ENCODE peak calls at places on chromosome 1, in five cellular contexts. S is activated CD8-positive, alpha-beta memory T cell treated with anti-CD3 and anti-CD28 coated beads, Interleukin-2, amount 10 ng/mL, durations not matched to agents 7 days and 5 days; O is right cardiac atrium; A is NCI-H526; J is amniotic stem cell. R is an unnamed sample.

GRCh38 chr1:240712014-240712731 is 100.2 kb upstream of the GREM2 start:
- DNase-seq in S (no peak), O (no peak), A (no peak), J (peak; percentile 58), R (no peak)

GRCh38 chr1:229383961-229384360 is 41.1 kb upstream of the CCSAP start:
- DNase-seq in S (no peak), O (no peak), A (no peak), J (no peak), R (no peak)

GRCh38 chr1:24231701-24232100 is 44.6 kb upstream of the IFNLR1 start:
- DNase-seq in S (no peak), O (no peak), A (no peak), J (no peak), R (no peak)

GRCh38 chr1:151199860-151200581 is 1.7 kb downstream of the PIP5K1A start:
- DNase-seq in S (no peak), O (no peak), A (no peak), J (peak; percentile 47), R (peak; percentile 57)

GRCh38 chr1:226603030-226603960 is 54.7 kb downstream of the STUM start:
- DNase-seq in S (no peak), O (peak; percentile 82), A (no peak), J (no peak), R (peak; percentile 85)

GRCh38 chr1:29322861-29323585 is 86.7 kb downstream of the PTPRU start:
- DNase-seq in S (no peak), O (no peak), A (no peak), J (no peak), R (no peak)

GRCh38 chr1:153532161-153532560 is 3.6 kb downstream of the S100A6 start:
- DNase-seq in S (peak; percentile 86), O (no peak), A (no peak), J (no peak), R (no peak)

GRCh38 chr1:165395522-165396300 is 39.2 kb upstream of the LMX1A start:
- DNase-seq in S (no peak), O (no peak), A (peak; percentile 30), J (no peak), R (no peak)

GRCh38 chr1:28428990-28429520 is 59.5 kb downstream of the PHACTR4 start:
- DNase-seq in S (no peak), O (no peak), A (no peak), J (no peak), R (no peak)

GRCh38 chr1:91404151-91405012 is at the start of gene HFM1:
- DNase-seq in S (peak; percentile 72), O (peak; percentile 93), A (peak; percentile 72), J (no peak), R (peak; percentile 87)

GRCh38 chr1:239677362-239677761 is 291.0 kb downstream of the CHRM3 start:
- DNase-seq in S (no peak), O (no peak), A (no peak), J (no peak), R (no peak)

GRCh38 chr1:154349121-154349520 is 23.8 kb downstream of the ATP8B2 start:
- DNase-seq in S (no peak), O (no peak), A (no peak), J (no peak), R (no peak)

GRCh38 chr1:31326461-31326860 is 29.6 kb downstream of the ZCCHC17 start:
- DNase-seq in S (no peak), O (no peak), A (no peak), J (no peak), R (no peak)

GRCh38 chr1:176119549-176119948 is 87.5 kb downstream of the COP1 start:
- DNase-seq in S (no peak), O (no peak), A (no peak), J (no peak), R (no peak)

GRCh38 chr1:203465943-203466342 is 9.7 kb upstream of the PRELP start:
- DNase-seq in S (no peak), O (peak; percentile 90), A (no peak), J (no peak), R (no peak)

GRCh38 chr1:93816970-93817738 is 61.9 kb downstream of the DNTTIP2 start:
- DNase-seq in S (no peak), O (no peak), A (no peak), J (peak; percentile 26), R (no peak)

GRCh38 chr1:36134805-36135339 is 9.8 kb upstream of the COL8A2 start:
- DNase-seq in S (peak; percentile 63), O (peak; percentile 74), A (peak; percentile 41), J (peak; percentile 44), R (peak; percentile 57)

GRCh38 chr1:43932786-43933385 is 715 bp upstream of the ARTN start:
- DNase-seq in S (no peak), O (no peak), A (peak; percentile 47), J (no peak), R (peak; percentile 27)

R was measured in MG63.